ENCODE peak calls at places on chromosome 6, in nine cellular contexts. H, C, U, V, Y, R, O, S and J are unnamed samples.

GRCh38 chr6:150528648-150529285 is 70.9 kb upstream of the PLEKHG1 start:
- DNase-seq in H (no peak), C (peak), U (no peak), V (no peak), Y (peak), R (peak), O (no peak), S (no peak), J (peak)

GRCh38 chr6:49205526-49205925 is 257.5 kb downstream of the MMUT start:
- DNase-seq in H (no peak), C (no peak), U (no peak), V (no peak), Y (no peak), R (no peak), O (no peak), S (peak), J (no peak)

GRCh38 chr6:3045369-3045768 is 22.9 kb upstream of the RIPK1 start:
- DNase-seq in H (no peak), C (no peak), U (no peak), V (no peak), Y (no peak), R (no peak), O (no peak), S (peak), J (no peak)

GRCh38 chr6:135909737-135910387 is 58.4 kb downstream of the PDE7B start:
- DNase-seq in H (peak), C (peak), U (peak), V (peak), Y (peak), R (peak), O (no peak), S (peak), J (no peak)

GRCh38 chr6:34154668-34155447 is 9.0 kb upstream of the GRM4 start:
- DNase-seq in H (peak), C (no peak), U (no peak), V (peak), Y (peak), R (peak), O (no peak), S (peak), J (peak)

GRCh38 chr6:27019651-27020552 is 227.6 kb upstream of the PRSS16 start:
- DNase-seq in H (peak), C (peak), U (peak), V (peak), Y (peak), R (peak), O (peak), S (peak), J (peak)

GRCh38 chr6:3565291-3565690 is 108.4 kb upstream of the SLC22A23 start:
- DNase-seq in H (no peak), C (no peak), U (no peak), V (no peak), Y (no peak), R (no peak), O (no peak), S (no peak), J (no peak)

GRCh38 chr6:38306915-38307314 is 332.8 kb downstream of the BTBD9 start:
- DNase-seq in H (no peak), C (no peak), U (no peak), V (no peak), Y (no peak), R (no peak), O (no peak), S (no peak), J (no peak)

GRCh38 chr6:12992770-12993169 is 276.2 kb downstream of the PHACTR1 start:
- DNase-seq in H (no peak), C (no peak), U (no peak), V (no peak), Y (no peak), R (no peak), O (no peak), S (peak), J (no peak)

GRCh38 chr6:43771858-43772570 is 2.0 kb downstream of the VEGFA start:
- DNase-seq in H (peak), C (peak), U (no peak), V (no peak), Y (peak), R (peak), O (no peak), S (peak), J (peak)

GRCh38 chr6:103002282-103002681 is 1608.8 kb downstream of the GRIK2 start:
- DNase-seq in H (no peak), C (no peak), U (peak), V (no peak), Y (no peak), R (peak), O (no peak), S (no peak), J (no peak)

GRCh38 chr6:157089258-157089657 is 234.1 kb downstream of the TMEM242 start:
- DNase-seq in H (no peak), C (no peak), U (no peak), V (peak), Y (no peak), R (no peak), O (peak), S (no peak), J (peak)

GRCh38 chr6:138785092-138785491 is 10.8 kb upstream of the ECT2L start:
- DNase-seq in H (no peak), C (no peak), U (no peak), V (no peak), Y (no peak), R (no peak), O (no peak), S (no peak), J (no peak)

GRCh38 chr6:164826831-164827468 is 482.5 kb downstream of the C6orf118 start:
- DNase-seq in H (no peak), C (no peak), U (peak), V (no peak), Y (no peak), R (no peak), O (no peak), S (peak), J (no peak)